ENCODE peak calls at places on chromosomes 13 and 19, in four cellular contexts. G, M, N and K are unnamed samples.

GRCh38 chr13:88908896-88909535 is 1237.8 kb downstream of the SLITRK5 start:
- DNase-seq in G (no peak), N (no peak), M (no peak), K (no peak)

GRCh38 chr13:99751517-99752199 is 219.9 kb downstream of the ZIC5 start:
- DNase-seq in M (no peak), G (no peak), N (no peak), K (no peak)

GRCh38 chr13:35768551-35768950 is 292.1 kb upstream of the MAB21L1 start:
- DNase-seq in M (peak; percentile 83), N (peak; percentile 41), G (peak; percentile 80), K (no peak)

GRCh38 chr19:54790711-54791110 is 12.7 kb upstream of the KIR2DL4 start:
- DNase-seq in G (no peak), M (no peak), N (no peak), K (no peak)

GRCh38 chr19:27833031-27833430 is 1379.9 kb downstream of the UQCRFS1 start:
- DNase-seq in G (peak; percentile 1), N (no peak), M (no peak), K (no peak)

GRCh38 chr19:37551123-37551993 is 43.2 kb downstream of the ZNF571 start:
- DNase-seq in M (peak; percentile 3), N (peak; percentile 9), G (peak; percentile 78), K (no peak)

GRCh38 chr13:59391696-59392095 is 772.0 kb downstream of the DIAPH3 start:
- DNase-seq in M (no peak), G (peak; percentile 90), N (peak; percentile 71), K (peak; percentile 63)

GRCh38 chr19:57280913-57281425 is 684 bp downstream of the ZNF460 start:
- DNase-seq in M (no peak), G (peak; percentile 14), N (no peak), K (no peak)

GRCh38 chr13:23867027-23867491 is 22.1 kb downstream of the MIPEP start:
- DNase-seq in G (peak; percentile 78), M (no peak), N (no peak), K (no peak)

GRCh38 chr13:105446197-105446596 is 1089.3 kb downstream of the EFNB2 start:
- DNase-seq in G (peak; percentile 48), N (no peak), M (no peak), K (no peak)

GRCh38 chr13:61162636-61163035 is 253.0 kb downstream of the PCDH20 start:
- DNase-seq in M (no peak), N (peak; percentile 3), G (no peak), K (no peak)

DNA sequence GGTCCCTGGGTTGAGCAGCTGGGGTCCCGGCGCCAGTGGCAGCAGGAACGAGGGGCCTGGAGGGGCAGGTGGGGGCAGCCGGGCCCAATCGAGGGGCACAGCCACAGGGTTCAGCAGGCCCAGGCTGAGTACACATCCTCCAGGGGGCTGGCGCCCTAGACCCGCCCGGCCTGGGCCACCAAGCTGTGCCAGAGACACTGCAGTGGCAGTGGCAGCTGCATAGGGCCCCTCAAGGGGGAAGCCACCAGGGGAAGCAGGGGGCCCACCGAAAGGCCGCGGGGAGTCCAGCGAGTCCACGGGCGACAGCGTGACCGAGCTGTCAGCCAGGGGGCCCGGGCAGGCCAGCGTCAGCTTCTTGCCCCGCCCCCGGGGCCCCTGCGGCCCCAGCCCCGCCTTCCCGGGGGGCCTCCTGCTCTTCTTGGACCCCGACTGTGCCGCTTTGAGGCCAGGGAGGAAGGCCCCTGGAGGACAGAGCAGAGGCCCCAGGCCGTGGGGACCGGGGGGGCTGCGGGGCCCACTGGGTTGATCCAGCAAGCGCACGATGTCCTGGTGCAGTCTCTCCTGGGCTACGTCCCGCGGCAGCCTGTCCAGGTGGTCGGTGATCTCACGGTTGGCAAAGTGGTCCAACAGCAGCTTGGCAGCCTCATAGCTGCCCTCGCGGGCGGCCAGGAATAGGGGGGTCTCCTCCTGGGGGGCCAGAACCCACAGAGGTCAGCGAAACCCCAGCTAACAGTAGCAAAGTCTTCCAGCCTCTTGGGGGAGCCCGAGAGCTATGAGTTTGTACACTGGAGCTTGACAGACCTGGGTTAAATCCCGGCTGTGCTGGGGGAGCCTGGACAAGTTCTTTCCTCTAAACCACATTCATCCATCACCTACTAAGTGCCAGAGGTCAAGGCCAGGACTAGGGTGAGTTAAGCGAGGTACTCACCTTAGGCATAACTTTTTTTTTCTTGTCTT is 39.5 kb downstream of the NOTCH3 start:
- DNase-seq in N (no peak), M (no peak), G (peak; percentile 47), K (no peak)
- TF ChIP-seq CTCF in N (no peak), M (peak; percentile 50), G (peak; percentile 59), K (peak; percentile 30)

GRCh38 chr19:48239582-48240141 is 16.1 kb downstream of the CARD8 start:
- DNase-seq in M (no peak), N (no peak), G (peak; percentile 28), K (no peak)

GRCh38 chr19:48246101-48246500 is 9.6 kb downstream of the CARD8 start:
- DNase-seq in N (no peak), M (no peak), G (no peak), K (no peak)

GRCh38 chr19:48248081-48248833 is 7.5 kb downstream of the CARD8 start:
- DNase-seq in N (no peak), G (no peak), M (no peak), K (no peak)

GRCh38 chr19:48247212-48247611 is 8.5 kb downstream of the CARD8 start:
- DNase-seq in N (no peak), G (no peak), M (no peak), K (no peak)

GRCh38 chr19:48244289-48244688 is 11.4 kb downstream of the CARD8 start:
- DNase-seq in G (peak; percentile 25), N (no peak), M (no peak), K (no peak)
- H3K4me3 ChIP-seq in G (no peak overlapping the region), N (no peak overlapping the region), M (no peak overlapping the region), K (no peak overlapping the region)

DNA sequence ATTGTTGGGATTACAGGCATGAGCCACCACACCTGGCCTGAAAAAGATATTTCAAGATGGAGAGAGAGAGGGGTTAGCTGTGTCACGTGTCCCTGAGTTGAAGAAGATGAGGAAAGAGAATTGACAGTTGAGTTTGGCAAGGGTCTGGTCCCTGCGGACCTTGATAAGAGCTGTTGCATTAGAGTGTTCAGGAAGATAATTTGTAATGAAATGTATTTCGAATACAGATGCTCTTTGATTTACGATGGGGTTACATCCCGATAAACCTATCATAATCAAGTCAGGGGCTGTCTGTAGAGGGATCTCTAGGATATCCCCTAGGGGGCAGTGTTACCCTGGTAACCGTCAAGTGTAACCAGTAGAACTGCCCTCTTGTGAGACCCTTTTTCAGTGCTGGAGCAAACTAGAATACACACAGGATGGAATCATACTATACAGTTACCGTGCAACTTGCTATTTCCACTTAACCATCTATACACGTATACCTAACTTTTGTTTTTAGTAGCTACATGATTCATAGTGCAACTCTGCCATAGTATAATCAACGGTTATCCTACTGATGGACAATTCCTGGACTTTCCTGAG is 1.5 kb upstream of the ELOF1 start:
- DNase-seq in G (peak; percentile 89), M (no peak), N (peak; percentile 35), K (peak; percentile 61)
- TF ChIP-seq CTCF in G (peak; percentile 73), M (peak; percentile 63), N (peak; percentile 60), K (peak; percentile 75)

GRCh38 chr13:46679369-46680180 is 117.4 kb downstream of the ESD start:
- DNase-seq in G (peak; percentile 88), N (no peak), M (peak; percentile 30), K (peak; percentile 78)
- H3K4me3 ChIP-seq in G (peak overlapping the region; percentile 46), N (no peak overlapping the region), M (peak overlapping the region; percentile 36), K (peak overlapping the region; percentile 29)

GRCh38 chr13:101785858-101786257 is 333.4 kb downstream of the ITGBL1 start:
- DNase-seq in G (peak; percentile 76), N (peak; percentile 20), M (no peak), K (no peak)
- TF ChIP-seq CTCF in G (peak; percentile 85), N (peak; percentile 70), M (no peak), K (peak; percentile 20)

DNA sequence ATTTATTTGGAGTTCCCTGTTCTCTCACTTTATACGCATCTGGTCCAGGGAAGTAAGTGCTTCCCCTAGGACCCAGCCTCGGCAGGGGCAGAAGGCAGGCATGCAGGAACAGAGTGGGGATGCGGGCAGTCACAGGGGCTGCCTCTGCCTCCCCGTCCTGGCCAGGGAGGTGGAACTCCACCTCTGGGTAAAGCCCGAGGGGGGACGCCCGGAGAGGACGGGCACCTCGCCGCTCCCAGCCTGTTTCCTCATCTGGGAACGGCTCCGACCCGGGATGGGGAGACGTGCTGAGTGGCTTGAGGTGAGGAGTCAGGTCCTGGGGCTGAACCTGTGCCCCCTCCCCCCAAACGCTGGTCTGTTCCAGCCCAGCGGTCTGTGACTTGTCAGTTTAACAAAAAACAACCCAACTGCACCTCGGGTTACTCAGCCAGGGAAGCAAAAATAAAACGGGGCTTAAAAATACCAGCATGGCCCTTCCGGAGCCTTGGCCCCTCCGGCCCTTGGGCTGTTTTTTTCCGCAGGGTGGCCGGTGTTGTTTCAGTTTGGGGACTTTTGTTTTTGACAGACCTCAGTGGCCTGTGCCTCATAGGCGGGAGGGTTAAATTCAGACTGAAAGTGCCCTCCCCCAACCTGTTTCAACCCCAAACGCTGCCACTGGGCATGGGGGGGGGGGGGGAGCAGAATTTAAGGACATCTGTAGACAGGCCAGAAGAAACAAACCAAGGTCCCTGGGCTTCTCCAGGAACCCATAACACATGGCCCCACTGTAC is 4.1 kb downstream of the TCF3 start:
- DNase-seq in N (no peak), G (no peak), M (no peak), K (no peak)
- H3K4me3 ChIP-seq in N (no peak overlapping the region), G (no peak overlapping the region), M (no peak overlapping the region), K (no peak overlapping the region)

GRCh38 chr19:19514881-19515763 is at the start of gene TSSK6:
- DNase-seq in M (no peak), G (no peak), N (no peak), K (no peak)
- TF ChIP-seq CTCF in M (peak; percentile 23), G (peak; percentile 39), N (peak; percentile 16), K (no peak)

GRCh38 chr13:97977982-97978381 is 24.5 kb downstream of the IPO5 start:
- DNase-seq in N (no peak), G (no peak), M (no peak), K (no peak)
- H3K4me3 ChIP-seq in N (peak overlapping the region; percentile 67), G (peak overlapping the region; percentile 86), M (peak overlapping the region; percentile 61), K (peak overlapping the region; percentile 58)

GRCh38 chr19:21697698-21698097 is 69.7 kb downstream of the ZNF100 start:
- DNase-seq in G (no peak), M (no peak), N (no peak), K (no peak)
- TF ChIP-seq CTCF in G (no peak), M (no peak), N (no peak), K (no peak)